ENCODE peak calls at places on chromosomes 6 and 20, in seven cellular contexts. W is HT-29; P is GM06990; A is A549; R is stimulated activated CD4-positive, alpha-beta T cell treated with anti-CD3 and anti-CD28 coated beads, Interleukin-15, amount 100 ng/mL, for 1 hour; Z is RCC 7860; B is transverse colon. G is an unnamed sample.

GRCh38 chr20:49054032-49054643 is 8.0 kb downstream of the CSE1L start:
- DNase-seq in W (no peak), P (no peak), A (no peak), R (no peak), Z (no peak), B (no peak), G (no peak)

GRCh38 chr20:51553897-51554504 is 11.5 kb upstream of the NFATC2 start:
- DNase-seq in W (no peak), P (no peak), A (no peak), R (no peak), Z (no peak), B (no peak), G (no peak)

GRCh38 chr6:106513813-106514212 is 115.5 kb downstream of the RTN4IP1 start:
- DNase-seq in W (no peak), P (no peak), A (no peak), R (no peak), Z (no peak), B (no peak), G (no peak)

GRCh38 chr6:102742033-102742432 is 1348.5 kb downstream of the GRIK2 start:
- DNase-seq in W (no peak), P (no peak), A (no peak), R (no peak), Z (no peak), B (no peak), G (no peak)

GRCh38 chr20:56689318-56689717 is 60.2 kb downstream of the TFAP2C start:
- DNase-seq in W (no peak), P (no peak), A (no peak), R (no peak), Z (no peak), B (no peak), G (no peak)

GRCh38 chr20:53972179-53972578 is 98.2 kb downstream of the BCAS1 start:
- DNase-seq in W (peak; percentile 22), P (no peak), A (no peak), R (no peak), Z (no peak), B (no peak), G (no peak)

GRCh38 chr20:52047811-52048302 is 143.7 kb downstream of the ZFP64 start:
- DNase-seq in W (peak; percentile 50), P (no peak), A (no peak), R (no peak), Z (no peak), B (no peak), G (no peak)

GRCh38 chr6:153193176-153193885 is 62.2 kb upstream of the RGS17 start:
- DNase-seq in W (no peak), P (no peak), A (no peak), R (no peak), Z (no peak), B (no peak), G (no peak)

GRCh38 chr6:53603381-53604121 is 58.6 kb upstream of the GCLC start:
- DNase-seq in W (no peak), P (no peak), A (no peak), R (no peak), Z (no peak), B (no peak), G (no peak)

GRCh38 chr20:9508240-9508661 is 6.1 kb upstream of the LAMP5 start:
- DNase-seq in W (no peak), P (no peak), A (no peak), R (no peak), Z (no peak), B (no peak), G (no peak)

GRCh38 chr6:4941782-4942672 is 61.8 kb downstream of the RPP40 start:
- DNase-seq in W (peak; percentile 21), P (peak; percentile 35), A (peak; percentile 74), R (no peak), Z (peak; percentile 95), B (no peak), G (peak; percentile 25)

GRCh38 chr6:88989215-88989614 is 25.8 kb upstream of the RNGTT start:
- DNase-seq in W (no peak), P (no peak), A (no peak), R (no peak), Z (no peak), B (no peak), G (no peak)

GRCh38 chr6:33419580-33420492 is at the start of gene SYNGAP1:
- DNase-seq in W (no peak), P (no peak), A (no peak), R (no peak), Z (no peak), B (peak; percentile 58), G (no peak)

GRCh38 chr20:26277339-26277738 is 580.7 kb upstream of the ZNF337 start:
- DNase-seq in W (no peak), P (no peak), A (no peak), R (no peak), Z (no peak), B (no peak), G (no peak)

GRCh38 chr6:169824021-169824420 is 72.6 kb downstream of the ERMARD start:
- DNase-seq in W (no peak), P (no peak), A (no peak), R (no peak), Z (no peak), B (no peak), G (no peak)

GRCh38 chr6:7058250-7058923 is 49.4 kb upstream of the RREB1 start:
- DNase-seq in W (peak; percentile 79), P (no peak), A (peak; percentile 56), R (no peak), Z (peak; percentile 92), B (peak; percentile 78), G (no peak)

GRCh38 chr6:100998111-100998510 is 117.0 kb upstream of the ASCC3 start:
- DNase-seq in W (no peak), P (no peak), A (no peak), R (no peak), Z (peak; percentile 8), B (no peak), G (no peak)

GRCh38 chr6:33213166-33213988 is 5.1 kb downstream of the RING1 start:
- DNase-seq in W (no peak), P (no peak), A (no peak), R (no peak), Z (no peak), B (no peak), G (no peak)

GRCh38 chr20:20814685-20815084 is 102.2 kb upstream of the RALGAPA2 start:
- DNase-seq in W (no peak), P (no peak), A (no peak), R (no peak), Z (peak; percentile 60), B (no peak), G (no peak)